ENCODE peak calls at places on chromosomes 2 and 18, in six cellular contexts. L is NT2/D1, A is HCT116, F is K562, R is HepG2, E is GM12878. K is an unnamed sample.
A peak's percentile ranks its signal among the peaks of the same experiment; 100 is the strongest.

GRCh38 chr2:241105641-241106040 is 3.6 kb upstream of the MTERF4 start:
- DNase-seq in E (no peak), A (no peak), F (peak; percentile 40), R (no peak), L (no peak), K (no peak)

GRCh38 chr2:69946351-69947077 is 14.9 kb downstream of the ASPRV1 start:
- DNase-seq in E (peak; percentile 30), F (no peak), A (peak; percentile 34), R (peak; percentile 82), L (no peak), K (no peak)

GRCh38 chr2:168534926-168535325 is 78.9 kb downstream of the CERS6 start:
- DNase-seq in A (no peak), R (no peak), E (no peak), L (no peak), F (no peak), K (no peak)

GRCh38 chr2:161775971-161776370 is 151.8 kb downstream of the SLC4A10 start:
- DNase-seq in A (no peak), R (no peak), E (no peak), L (no peak), F (no peak), K (no peak)

GRCh38 chr2:21633531-21634310 is 510.0 kb downstream of the TDRD15 start:
- DNase-seq in F (no peak), L (no peak), E (no peak), R (no peak), A (no peak), K (no peak)

GRCh38 chr2:69221960-69222751 is 164.9 kb downstream of the GFPT1 start:
- DNase-seq in E (no peak), F (no peak), L (no peak), R (no peak), A (no peak), K (no peak)

GRCh38 chr2:169294001-169294675 is 68.2 kb downstream of the LRP2 start:
- DNase-seq in R (peak; percentile 53), L (no peak), A (no peak), F (no peak), E (no peak), K (no peak)

GRCh38 chr2:195864316-195864715 is 204.3 kb downstream of the DNAH7 start:
- DNase-seq in R (no peak), L (no peak), A (no peak), F (no peak), E (no peak), K (no peak)

GRCh38 chr2:9753665-9754531 is 89.4 kb upstream of the TAF1B start:
- DNase-seq in A (no peak), E (no peak), R (no peak), L (no peak), F (peak; percentile 74), K (no peak)

GRCh38 chr18:35620765-35621164 is 39.2 kb downstream of the GALNT1 start:
- DNase-seq in E (no peak), L (no peak), R (no peak), A (no peak), F (no peak), K (no peak)

GRCh38 chr2:893311-893710 is 57.3 kb upstream of the SNTG2 start:
- DNase-seq in L (peak; percentile 90), F (peak; percentile 66), E (no peak), R (no peak), A (peak; percentile 77), K (peak; percentile 44)

GRCh38 chr2:28747714-28748113 is 3.9 kb upstream of the PPP1CB start:
- DNase-seq in F (no peak), A (no peak), E (no peak), R (no peak), L (no peak), K (no peak)

GRCh38 chr2:142870516-142870915 is 6.9 kb upstream of the KYNU start:
- DNase-seq in E (no peak), L (no peak), F (no peak), R (peak; percentile 31), A (no peak), K (no peak)

GRCh38 chr2:55025082-55025481 is 25.2 kb downstream of the RTN4 start:
- DNase-seq in F (no peak), L (no peak), R (no peak), E (no peak), A (no peak), K (no peak)

GRCh38 chr2:205903549-205904129 is 182.3 kb downstream of the INO80D start:
- DNase-seq in L (peak; percentile 28), E (no peak), F (peak; percentile 35), R (peak; percentile 79), A (peak; percentile 51), K (no peak)

GRCh38 chr2:204170419-204170818 is 233.9 kb downstream of the ICOS start:
- DNase-seq in A (no peak), F (no peak), E (no peak), L (no peak), R (no peak), K (no peak)

GRCh38 chr18:57780318-57781127 is 22.6 kb downstream of the ATP8B1 start:
- DNase-seq in R (no peak), E (peak; percentile 17), A (no peak), L (no peak), F (peak; percentile 7), K (no peak)

GRCh38 chr2:190205643-190206042 is 114.0 kb downstream of the HIBCH start:
- DNase-seq in A (no peak), L (no peak), R (no peak), F (no peak), E (no peak), K (no peak)

GRCh38 chr2:152071077-152071476 is 27.8 kb downstream of the CACNB4 start:
- DNase-seq in F (no peak), R (no peak), E (no peak), L (no peak), A (no peak), K (no peak)

GRCh38 chr2:150480241-150480640 is 7.2 kb downstream of the RND3 start:
- DNase-seq in L (no peak), E (no peak), R (no peak), F (no peak), A (no peak), K (no peak)

GRCh38 chr2:199469514-199470360 is 12.0 kb upstream of the SATB2 start:
- DNase-seq in E (no peak), A (no peak), F (no peak), R (no peak), L (no peak), K (no peak)

GRCh38 chr18:50659091-50660003 is 99.5 kb downstream of the MAPK4 start:
- DNase-seq in F (no peak), R (peak; percentile 28), E (no peak), L (no peak), A (peak; percentile 26), K (no peak)

GRCh38 chr18:48199399-48199798 is 209.8 kb downstream of the ZBTB7C start:
- DNase-seq in E (no peak), F (no peak), A (no peak), R (no peak), L (no peak), K (no peak)

GRCh38 chr2:18232731-18233438 is 327.6 kb downstream of the RDH14 start:
- DNase-seq in F (no peak), A (no peak), E (no peak), L (no peak), R (peak; percentile 35), K (no peak)

GRCh38 chr2:13662055-13662454 is 945.3 kb downstream of the TRIB2 start:
- DNase-seq in L (no peak), E (no peak), A (no peak), R (no peak), F (no peak), K (no peak)

GRCh38 chr2:101380376-101380775 is 6.9 kb downstream of the CREG2 start:
- DNase-seq in E (no peak), R (no peak), A (no peak), L (no peak), F (no peak), K (no peak)

GRCh38 chr2:219281588-219281987 is 2.4 kb downstream of the DNAJB2 start:
- DNase-seq in F (no peak), E (no peak), L (no peak), R (no peak), A (no peak), K (no peak)

GRCh38 chr2:104443137-104443536 is 410.8 kb upstream of the POU3F3 start:
- DNase-seq in E (no peak), A (no peak), F (no peak), L (no peak), R (no peak), K (no peak)

GRCh38 chr2:133566967-133567645 is 1.2 kb downstream of the NCKAP5 start:
- DNase-seq in E (no peak), F (no peak), R (no peak), L (no peak), A (no peak), K (no peak)

GRCh38 chr2:215366440-215367032 is 54.7 kb downstream of the ATIC start:
- DNase-seq in A (no peak), L (no peak), R (no peak), E (no peak), F (no peak), K (no peak)

GRCh38 chr2:43631918-43632317 is 5.1 kb upstream of the PLEKHH2 start:
- DNase-seq in F (no peak), A (no peak), L (no peak), R (no peak), E (no peak), K (no peak)

GRCh38 chr2:43637030-43637803 is at the start of gene PLEKHH2:
- DNase-seq in R (peak; percentile 77), E (peak; percentile 19), L (peak; percentile 82), A (peak; percentile 71), F (peak; percentile 100), K (peak; percentile 99)

GRCh38 chr2:43636616-43637015 is 444 bp upstream of the PLEKHH2 start:
- DNase-seq in F (no peak), E (no peak), A (no peak), R (no peak), L (no peak), K (no peak)

GRCh38 chr2:43634604-43635306 is 2.3 kb upstream of the PLEKHH2 start:
- DNase-seq in L (no peak), A (no peak), E (no peak), F (no peak), R (peak; percentile 94), K (no peak)
- TF ChIP-seq ZNF274 in L (no peak), A (no peak), E (no peak), F (no peak), R (no peak), K (no peak)

GRCh38 chr2:4962419-4962818 is 729.8 kb upstream of the SOX11 start:
- DNase-seq in E (no peak), R (no peak), F (no peak), L (no peak), A (no peak), K (no peak)
- TF ChIP-seq ZNF274 in E (no peak), R (no peak), F (no peak), L (no peak), A (no peak), K (no peak)

GRCh38 chr18:74977041-74977440 is 231.9 kb downstream of the PTGR3 start:
- DNase-seq in A (no peak), F (no peak), E (no peak), L (no peak), R (no peak), K (no peak)

GRCh38 chr18:74976331-74976909 is 232.5 kb downstream of the PTGR3 start:
- DNase-seq in F (no peak), L (no peak), R (peak; percentile 9), E (no peak), A (no peak), K (no peak)

GRCh38 chr18:74972354-74972753 is 236.6 kb downstream of the PTGR3 start:
- DNase-seq in E (no peak), F (no peak), A (no peak), R (no peak), L (no peak), K (no peak)
- TF ChIP-seq ZNF274 in E (no peak), F (no peak), A (no peak), R (no peak), L (no peak), K (no peak)

GRCh38 chr2:34664266-34664665 is 1065.2 kb upstream of the FAM98A start:
- DNase-seq in F (no peak), L (no peak), E (no peak), A (no peak), R (no peak), K (no peak)
- TF ChIP-seq ZNF274 in F (no peak), L (no peak), E (no peak), A (no peak), R (no peak), K (no peak)

K was measured in H1.